ENCODE peak calls at places on chromosomes 11 and 22, in five cellular contexts. O is NCI-H1930; I is fibroblast of gingiva; J is psoas muscle; G is CD8-positive, alpha-beta T cell. W is an unnamed sample.

GRCh38 chr22:42608481-42609361 is 6.0 kb downstream of the POLDIP3 start:
- DNase-seq in O (no peak), I (no peak), J (no peak), G (no peak), W (no peak)

GRCh38 chr11:109783842-109784241 is 309.4 kb upstream of the ZC3H12C start:
- DNase-seq in O (peak; percentile 44), I (no peak), J (no peak), G (no peak), W (no peak)

GRCh38 chr11:94787798-94788197 is 19.6 kb downstream of the AMOTL1 start:
- DNase-seq in O (no peak), I (no peak), J (no peak), G (no peak), W (no peak)

GRCh38 chr22:26404851-26405357 is 24.2 kb upstream of the ASPHD2 start:
- DNase-seq in O (no peak), I (no peak), J (no peak), G (no peak), W (no peak)

GRCh38 chr11:126405906-126406305 is 50.4 kb downstream of the ST3GAL4 start:
- DNase-seq in O (no peak), I (no peak), J (no peak), G (no peak), W (no peak)

GRCh38 chr11:6646631-6647281 is 8.9 kb downstream of the DCHS1 start:
- DNase-seq in O (no peak), I (peak; percentile 59), J (no peak), G (peak; percentile 76), W (peak; percentile 34)

GRCh38 chr11:34052608-34053160 is 1.2 kb downstream of the CAPRIN1 start:
- DNase-seq in O (no peak), I (no peak), J (peak; percentile 29), G (peak; percentile 59), W (no peak)

GRCh38 chr11:70556884-70557741 is 158.8 kb downstream of the CTTN start:
- DNase-seq in O (no peak), I (no peak), J (no peak), G (no peak), W (no peak)

GRCh38 chr22:39474351-39474991 is 17.7 kb downstream of the MGAT3 start:
- DNase-seq in O (no peak), I (no peak), J (no peak), G (no peak), W (no peak)